ENCODE peak calls at places on chromosomes 12 and 14, in nine cellular contexts. X is PC-9, L is Calu3, P is NCI-H1417, B is adrenal gland, W is MCF 10A, H is anterior cingulate cortex, F is foreskin fibroblast, C is aorta. E is an unnamed sample.

GRCh38 chr14:60266021-60266937 is 17.3 kb downstream of the PPM1A start:
- DNase-seq in B (no peak), L (peak; percentile 10), H (no peak), C (no peak), X (no peak), W (peak; percentile 53), P (no peak), F (peak; percentile 54), E (no peak)

GRCh38 chr12:105907982-105908381 is 230.8 kb downstream of the NUAK1 start:
- DNase-seq in W (no peak), C (no peak), F (no peak), P (no peak), B (no peak), X (no peak), L (no peak), H (no peak), E (no peak)

GRCh38 chr12:3038166-3038565 is 39.0 kb upstream of the TSPAN9 start:
- DNase-seq in X (no peak), B (no peak), H (no peak), W (no peak), C (no peak), F (no peak), P (no peak), L (no peak), E (no peak)

GRCh38 chr12:12560587-12561304 is 1.9 kb downstream of the DUSP16 start:
- DNase-seq in C (no peak), P (peak; percentile 38), F (peak; percentile 58), L (peak; percentile 39), B (peak; percentile 53), X (peak; percentile 84), W (peak; percentile 86), H (peak; percentile 1), E (peak; percentile 56)

GRCh38 chr14:95464524-95464923 is 51.9 kb downstream of the SYNE3 start:
- DNase-seq in X (no peak), P (no peak), H (no peak), L (no peak), C (no peak), F (no peak), W (no peak), B (no peak), E (no peak)

GRCh38 chr12:68451261-68452091 is 119.3 kb upstream of the MDM1 start:
- DNase-seq in B (peak; percentile 63), F (peak; percentile 74), X (no peak), L (no peak), W (peak; percentile 4), H (no peak), C (no peak), P (no peak), E (no peak)

GRCh38 chr12:65825573-65826512 is 1.6 kb downstream of the HMGA2 start:
- DNase-seq in C (peak; percentile 81), X (no peak), L (peak; percentile 46), B (peak; percentile 17), F (peak; percentile 16), P (no peak), H (no peak), W (peak; percentile 38), E (no peak)

GRCh38 chr12:124207049-124207448 is 87.8 kb upstream of the RFLNA start:
- DNase-seq in C (no peak), B (no peak), P (no peak), L (no peak), W (no peak), X (no peak), H (no peak), F (no peak), E (no peak)

GRCh38 chr12:24955389-24955788 is 6.5 kb upstream of the BCAT1 start:
- DNase-seq in F (no peak), W (no peak), C (no peak), B (no peak), H (no peak), X (no peak), P (no peak), L (no peak), E (no peak)